ENCODE peak calls at places on chromosomes 12 and 14, in ten cellular contexts. C is tibial artery, Q is suprapubic skin, R is A549, Y is fibroblast of lung, V is GM23338, N is adrenal gland, E is transverse colon, T is dorsolateral prefrontal cortex, B is cardiac muscle cell. O is an unnamed sample.

GRCh38 chr14:71597289-71597920 is 334.8 kb upstream of the RGS6 start:
- DNase-seq in C (no peak), N (no peak), Y (no peak), R (no peak), T (no peak), V (no peak), Q (no peak), E (no peak), B (no peak), O (no peak)

GRCh38 chr14:58607571-58608317 is 30.0 kb upstream of the DACT1 start:
- DNase-seq in B (peak), T (no peak), N (no peak), R (no peak), E (no peak), C (no peak), V (no peak), Q (no peak), Y (peak), O (no peak)

GRCh38 chr12:87085286-87085685 is 829.1 kb upstream of the MGAT4C start:
- DNase-seq in T (no peak), N (no peak), Y (no peak), V (no peak), E (no peak), R (no peak), Q (no peak), B (no peak), C (no peak), O (no peak)

GRCh38 chr12:20360407-20360806 is 7.9 kb upstream of the PDE3A start:
- DNase-seq in R (no peak), Y (no peak), E (no peak), T (no peak), Q (no peak), V (no peak), B (no peak), C (no peak), N (no peak), O (no peak)

GRCh38 chr14:95361373-95362179 is 41.9 kb upstream of the CLMN start:
- DNase-seq in Y (peak), T (no peak), V (peak), Q (no peak), C (no peak), E (peak), N (peak), R (peak), B (peak), O (peak)

GRCh38 chr12:109822951-109823411 is 10.2 kb downstream of the TRPV4 start:
- DNase-seq in C (no peak), Q (no peak), E (no peak), B (no peak), N (peak), R (peak), V (no peak), T (peak), Y (no peak), O (peak)

GRCh38 chr12:65232490-65233077 is 45.9 kb upstream of the MSRB3 start:
- DNase-seq in V (peak), Y (peak), R (peak), N (no peak), Q (no peak), B (peak), C (no peak), T (no peak), E (no peak), O (no peak)

GRCh38 chr12:75446857-75447256 is 33.7 kb upstream of the GLIPR1 start:
- DNase-seq in N (no peak), B (no peak), T (no peak), Y (peak), R (peak), C (no peak), V (no peak), Q (no peak), E (no peak), O (no peak)

GRCh38 chr14:60514378-60515243 is 5.7 kb downstream of the SIX6 start:
- DNase-seq in T (no peak), Y (no peak), V (peak), C (peak), R (peak), N (no peak), Q (no peak), E (no peak), B (peak), O (no peak)

GRCh38 chr14:34539407-34540180 is at the start of gene EAPP:
- DNase-seq in E (peak), B (peak), T (peak), C (peak), R (peak), N (peak), Q (peak), V (peak), Y (peak), O (peak)

GRCh38 chr12:26130728-26131127 is 5.9 kb upstream of the BHLHE41 start:
- DNase-seq in R (no peak), Y (no peak), T (no peak), B (no peak), Q (no peak), C (no peak), V (no peak), N (no peak), E (no peak), O (peak)

GRCh38 chr12:103830025-103830725 is 10.9 kb downstream of the NT5DC3 start:
- DNase-seq in V (no peak), C (no peak), E (no peak), R (no peak), Q (no peak), T (no peak), B (no peak), Y (no peak), N (no peak), O (no peak)

GRCh38 chr12:75766263-75767160 is 255.1 kb upstream of the KRR1 start:
- DNase-seq in N (peak), R (peak), Q (no peak), V (peak), B (peak), Y (peak), T (no peak), E (no peak), C (no peak), O (no peak)

GRCh38 chr12:62909340-62909739 is 25.6 kb downstream of the PPM1H start:
- DNase-seq in V (no peak), N (no peak), C (no peak), Y (no peak), Q (no peak), R (no peak), T (no peak), E (no peak), B (no peak), O (no peak)

GRCh38 chr14:58171090-58171489 is 19.1 kb upstream of the ARMH4 start:
- DNase-seq in Q (peak), C (peak), E (peak), Y (peak), T (peak), B (peak), R (peak), N (peak), V (peak), O (peak)

GRCh38 chr12:19850341-19851065 is 411.2 kb downstream of the AEBP2 start:
- DNase-seq in B (peak), C (peak), N (no peak), R (no peak), Q (no peak), V (no peak), Y (peak), T (no peak), E (no peak), O (peak)

GRCh38 chr12:106093246-106093645 is 45.5 kb downstream of the NUAK1 start:
- DNase-seq in Q (no peak), Y (no peak), R (no peak), B (no peak), V (no peak), T (no peak), E (no peak), N (no peak), C (no peak), O (no peak)

GRCh38 chr12:122081697-122082221 is 3.2 kb downstream of the MLXIP start:
- DNase-seq in E (peak), Q (peak), T (no peak), C (peak), V (no peak), Y (peak), B (peak), R (no peak), N (peak), O (peak)

GRCh38 chr12:75564398-75564797 is 53.0 kb upstream of the KRR1 start:
- DNase-seq in E (no peak), N (no peak), B (peak), Q (no peak), V (no peak), R (no peak), C (no peak), Y (no peak), T (no peak), O (no peak)

GRCh38 chr14:29282169-29282568 is 515.6 kb downstream of the FOXG1 start:
- DNase-seq in Q (no peak), V (no peak), R (no peak), B (no peak), E (no peak), C (no peak), N (no peak), Y (no peak), T (no peak), O (no peak)

GRCh38 chr12:101783150-101783549 is 43.9 kb upstream of the SYCP3 start:
- DNase-seq in V (no peak), Q (no peak), T (no peak), Y (no peak), N (no peak), C (no peak), B (no peak), R (no peak), E (no peak), O (no peak)

GRCh38 chr14:93937519-93937918 is 10.4 kb downstream of the FAM181A start:
- DNase-seq in N (no peak), B (no peak), Y (no peak), C (no peak), T (peak), V (no peak), E (no peak), Q (no peak), R (no peak), O (no peak)

GRCh38 chr14:53570411-53571387 is 385.9 kb downstream of the BMP4 start:
- DNase-seq in V (no peak), R (no peak), N (no peak), C (no peak), T (no peak), Y (no peak), B (no peak), E (no peak), Q (no peak), O (no peak)

GRCh38 chr12:81596558-81596957 is 162.6 kb downstream of the PPFIA2 start:
- DNase-seq in E (no peak), Q (no peak), N (no peak), T (no peak), V (no peak), C (no peak), B (no peak), Y (no peak), R (no peak), O (no peak)

GRCh38 chr12:24600559-24600958 is 348.3 kb downstream of the BCAT1 start:
- DNase-seq in V (no peak), Q (no peak), R (no peak), N (no peak), E (no peak), C (no peak), T (no peak), Y (no peak), B (no peak), O (no peak)

GRCh38 chr14:65993103-65993502 is 493.1 kb upstream of the CCDC196 start:
- DNase-seq in B (no peak), R (no peak), T (no peak), N (no peak), Q (no peak), E (no peak), V (no peak), C (no peak), Y (no peak), O (no peak)

GRCh38 chr14:56207626-56208297 is 89.6 kb downstream of the PELI2 start:
- DNase-seq in T (no peak), R (no peak), E (peak), Y (no peak), B (no peak), N (no peak), Q (no peak), V (no peak), C (no peak), O (no peak)

GRCh38 chr14:52575858-52576257 is 23.2 kb downstream of the GPR137C start:
- DNase-seq in R (no peak), Y (no peak), V (no peak), N (no peak), T (no peak), B (no peak), Q (no peak), C (no peak), E (no peak), O (no peak)

GRCh38 chr14:97456497-97456896 is 659.3 kb downstream of the VRK1 start:
- DNase-seq in T (no peak), E (no peak), R (no peak), Y (no peak), C (no peak), N (no peak), V (no peak), B (no peak), Q (no peak), O (no peak)

GRCh38 chr14:53027031-53027430 is 76.2 kb upstream of the FERMT2 start:
- DNase-seq in Y (no peak), E (no peak), N (no peak), C (no peak), Q (no peak), R (no peak), V (no peak), B (no peak), T (no peak), O (no peak)

GRCh38 chr12:9796346-9796745 is 30.9 kb upstream of the KLRF1 start:
- DNase-seq in C (no peak), T (no peak), Y (no peak), R (no peak), E (no peak), Q (no peak), N (no peak), V (no peak), B (no peak), O (no peak)

GRCh38 chr12:42705863-42706262 is 116.3 kb upstream of the PRICKLE1 start:
- DNase-seq in E (peak), V (no peak), Y (peak), Q (peak), T (no peak), R (no peak), N (peak), B (peak), C (peak), O (peak)

GRCh38 chr12:126233625-126234024 is 1168.4 kb downstream of the AACS start:
- DNase-seq in Y (no peak), V (peak), T (no peak), B (peak), R (no peak), E (no peak), Q (no peak), C (no peak), N (no peak), O (no peak)

GRCh38 chr12:31897791-31898503 is 61.3 kb upstream of the RESF1 start:
- DNase-seq in N (peak), T (no peak), B (peak), V (peak), R (peak), C (no peak), Y (no peak), E (peak), Q (no peak), O (peak)

GRCh38 chr12:31899136-31899535 is 60.1 kb upstream of the RESF1 start:
- DNase-seq in B (no peak), T (no peak), N (no peak), V (no peak), R (no peak), C (no peak), Y (no peak), E (no peak), Q (no peak), O (no peak)

GRCh38 chr12:31896514-31897039 is 62.6 kb upstream of the RESF1 start:
- DNase-seq in R (no peak), N (peak), Y (peak), C (no peak), E (peak), B (peak), V (peak), Q (no peak), T (no peak), O (peak)

GRCh38 chr12:31900271-31900670 is 58.9 kb upstream of the RESF1 start:
- DNase-seq in B (peak), Q (no peak), T (no peak), N (no peak), E (no peak), V (no peak), R (no peak), Y (no peak), C (no peak), O (no peak)

GRCh38 chr12:31895449-31896150 is 63.6 kb upstream of the RESF1 start:
- DNase-seq in B (no peak), N (no peak), C (no peak), R (no peak), V (no peak), E (no peak), Q (no peak), T (no peak), Y (no peak), O (no peak)
- H3K27ac ChIP-seq in B (no peak), N (peak), C (no peak), R (no peak), V (peak), E (peak), Q (no peak), T (no peak), Y (no peak), O (no peak)

DNA sequence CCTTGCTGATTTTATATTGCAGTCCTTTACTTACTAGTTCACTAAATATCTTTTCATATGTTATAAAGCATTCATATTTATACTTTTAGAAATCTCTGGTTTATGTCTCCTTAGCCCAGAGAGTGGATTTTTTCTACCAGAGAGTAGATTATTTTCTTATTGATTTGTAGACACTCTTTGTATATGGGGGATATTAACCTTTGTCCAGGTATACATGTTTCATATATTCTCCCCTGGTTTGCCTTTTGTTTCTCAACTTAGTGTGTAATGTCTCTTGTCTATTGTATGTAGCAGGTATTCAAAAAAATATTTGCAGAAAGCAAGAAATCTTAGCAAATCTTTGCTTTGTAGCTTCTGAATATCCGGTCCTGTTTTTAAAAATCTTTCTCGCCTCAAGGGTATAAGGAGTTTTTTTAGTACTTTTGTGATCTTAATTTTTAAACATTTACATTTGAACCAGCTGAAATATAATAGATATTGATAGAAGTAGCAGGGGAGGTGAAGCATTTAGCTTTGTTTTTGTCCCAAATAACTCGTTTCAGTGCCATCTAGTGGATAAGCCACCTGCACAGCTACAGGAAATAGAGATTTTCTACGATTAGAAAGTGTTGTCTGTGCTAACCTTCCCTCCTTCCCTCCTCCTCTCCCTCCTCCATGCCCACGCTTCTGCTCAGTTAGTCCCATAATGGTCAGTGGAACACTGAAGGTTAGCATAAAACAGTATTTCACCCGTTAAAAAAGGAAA is 97.0 kb downstream of the PHETA1 start:
- DNase-seq in Q (no peak), T (no peak), B (no peak), E (no peak), V (peak), N (no peak), Y (no peak), R (no peak), C (no peak), O (no peak)
- TF ChIP-seq CTCF in Q (no peak), T (peak), B (peak), E (no peak), V (peak), N (no peak), Y (peak), R (peak), C (no peak), O (no peak)

GRCh38 chr12:68614105-68614679 is 3.5 kb downstream of the RAP1B start:
- DNase-seq in B (no peak), E (no peak), T (no peak), Y (no peak), R (no peak), V (no peak), Q (no peak), C (no peak), N (no peak), O (no peak)

GRCh38 chr12:68612245-68612644 is 1.5 kb downstream of the RAP1B start:
- DNase-seq in Q (no peak), T (no peak), B (peak), V (no peak), R (no peak), E (no peak), C (no peak), Y (peak), N (no peak), O (no peak)

GRCh38 chr12:68612675-68613074 is 2.0 kb downstream of the RAP1B start:
- DNase-seq in Q (no peak), C (no peak), V (no peak), T (no peak), N (no peak), E (no peak), B (no peak), R (no peak), Y (no peak), O (no peak)

GRCh38 chr12:68613209-68613904 is 2.7 kb downstream of the RAP1B start:
- DNase-seq in Q (no peak), E (no peak), B (no peak), R (no peak), T (no peak), N (no peak), C (no peak), V (no peak), Y (no peak), O (no peak)

GRCh38 chr12:68614772-68615171 is 4.1 kb downstream of the RAP1B start:
- DNase-seq in N (no peak), Y (no peak), R (no peak), C (no peak), B (no peak), E (no peak), Q (no peak), T (no peak), V (no peak), O (no peak)
- H3K4me3 ChIP-seq in N (no peak), Y (no peak), R (no peak), C (peak), B (no peak), E (no peak), Q (no peak), T (no peak), V (no peak), O (no peak)

DNA sequence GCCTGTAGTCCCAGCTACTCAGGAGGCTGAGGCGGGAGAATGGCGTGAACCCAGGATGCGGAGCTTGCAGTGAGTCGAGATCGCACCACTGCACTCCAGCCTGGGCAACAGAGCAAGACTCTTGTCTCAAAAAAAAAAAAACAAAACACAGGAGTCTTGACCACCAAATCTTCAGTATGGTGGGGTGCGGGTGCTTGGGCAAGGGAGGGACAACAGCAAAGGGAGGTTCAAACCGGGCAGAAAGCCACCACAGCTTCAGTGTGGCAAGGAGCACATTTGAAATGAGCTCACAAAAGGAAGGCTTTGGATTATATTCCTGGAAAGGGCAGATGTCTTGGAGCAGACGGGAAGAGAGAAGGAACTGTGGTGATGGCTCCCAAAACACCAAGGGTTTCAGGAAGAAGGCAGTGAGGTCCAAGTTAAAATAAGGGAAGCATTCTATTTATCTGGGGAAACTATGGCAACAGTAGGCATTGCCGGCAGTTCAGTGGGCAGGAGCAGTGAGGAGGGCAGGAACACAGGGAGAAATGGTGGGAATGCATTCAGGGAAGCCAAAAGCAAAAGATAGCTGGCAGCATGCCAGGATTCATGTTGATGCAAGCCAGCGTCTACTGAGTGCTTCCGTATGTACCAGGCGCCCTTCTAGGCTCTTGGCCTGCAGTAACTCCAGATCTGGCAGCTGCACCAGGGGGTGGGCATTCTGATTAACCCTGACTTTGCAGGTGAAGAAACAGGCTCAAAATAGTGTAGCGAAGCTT is 51.0 kb upstream of the SRSF5 start:
- DNase-seq in Y (peak), V (no peak), B (peak), E (peak), C (peak), Q (peak), R (no peak), N (peak), T (peak), O (peak)
- H3K27ac ChIP-seq in Y (peak), V (no peak), B (no peak), E (peak), C (peak), Q (peak), R (no peak), N (peak), T (peak), O (peak)

GRCh38 chr14:50714452-50715073 is 46.5 kb upstream of the SAV1 start:
- DNase-seq in V (peak), T (no peak), B (peak), R (peak), E (no peak), C (no peak), Q (no peak), N (no peak), Y (peak), O (no peak)
- TF ChIP-seq CTCF in V (peak), T (peak), B (peak), R (peak), E (peak), C (peak), Q (peak), N (peak), Y (peak), O (peak)